ENCODE peak calls at places on chromosomes 3 and 15, in six cellular contexts. G, E, P, B, S and Q are unnamed samples.

GRCh38 chr3:111998661-111999641 is at the start of gene TAGLN3:
- DNase-seq in E (no peak), S (no peak), P (no peak), B (no peak), G (no peak), Q (peak; percentile 64)

GRCh38 chr3:104810896-104811295 is 555.8 kb upstream of the ALCAM start:
- DNase-seq in G (no peak), B (no peak), E (no peak), S (no peak), P (no peak), Q (peak; percentile 40)

GRCh38 chr3:56862352-56863062 is 60.8 kb upstream of the ARHGEF3 start:
- DNase-seq in E (no peak), B (no peak), S (no peak), P (no peak), G (peak; percentile 77), Q (peak; percentile 81)

GRCh38 chr15:62517541-62517940 is 352.5 kb upstream of the C2CD4B start:
- DNase-seq in S (no peak), E (no peak), B (no peak), P (no peak), G (no peak), Q (no peak)

GRCh38 chr3:32553973-32554372 is 16.7 kb downstream of the DYNC1LI1 start:
- DNase-seq in E (no peak), P (no peak), G (no peak), B (no peak), S (no peak), Q (no peak)

GRCh38 chr15:90794538-90794937 is 73.8 kb upstream of the FURIN start:
- DNase-seq in G (no peak), P (no peak), B (no peak), S (no peak), E (no peak), Q (no peak)

GRCh38 chr15:68650901-68651709 is 72.3 kb downstream of the CORO2B start:
- DNase-seq in G (no peak), B (peak; percentile 67), S (no peak), P (no peak), E (peak; percentile 65), Q (peak; percentile 54)

GRCh38 chr3:73610493-73610892 is 14.2 kb downstream of the PDZRN3 start:
- DNase-seq in S (no peak), G (no peak), B (no peak), E (no peak), P (no peak), Q (no peak)

DNA sequence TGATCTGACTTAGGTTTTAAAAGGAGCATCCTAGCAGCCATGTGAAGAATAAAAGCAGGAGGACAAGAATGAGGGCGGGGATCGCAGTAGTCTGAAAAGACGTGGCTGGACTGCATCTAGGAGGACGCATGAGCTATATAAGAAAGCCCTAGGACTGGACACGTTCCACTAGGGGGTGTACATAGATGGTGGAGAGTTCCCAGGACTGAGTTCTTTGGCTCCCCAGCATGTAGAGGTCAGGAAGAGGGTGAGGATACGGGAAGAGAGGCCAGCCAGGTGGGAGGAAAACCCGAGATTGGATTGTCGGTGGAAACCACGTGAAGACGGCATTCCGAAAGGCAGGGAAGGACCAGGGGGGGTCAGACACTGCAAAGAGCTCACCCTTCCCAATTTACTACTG is 64.2 kb upstream of the CFAP161 start:
- DNase-seq in E (no peak), G (no peak), B (no peak), S (no peak), P (no peak), Q (no peak)
- TF ChIP-seq CTCF in E (no peak), G (no peak), B (no peak), S (no peak), P (no peak), Q (no peak)

GRCh38 chr3:108345492-108346205 is 49.3 kb downstream of the HHLA2 start:
- DNase-seq in B (no peak), E (no peak), S (no peak), G (no peak), P (no peak), Q (no peak)
- H3K4me3 ChIP-seq in B (no peak overlapping the region), E (no peak overlapping the region), S (no peak overlapping the region), G (no peak overlapping the region), P (no peak overlapping the region), Q (no peak overlapping the region)

GRCh38 chr15:35690698-35691116 is 144.7 kb upstream of the DPH6 start:
- DNase-seq in P (no peak), G (peak; percentile 99), S (no peak), B (peak; percentile 72), E (no peak), Q (no peak)
- TF ChIP-seq CTCF in P (no peak), G (no peak), S (no peak), B (no peak), E (no peak), Q (no peak)

GRCh38 chr3:14405886-14406238 is 3.5 kb downstream of the SLC6A6 start:
- DNase-seq in S (no peak), P (no peak), E (no peak), B (no peak), G (no peak), Q (no peak)
- H3K4me3 ChIP-seq in S (no peak overlapping the region), P (peak overlapping the region; percentile 100), E (peak overlapping the region; percentile 69), B (no peak overlapping the region), G (no peak overlapping the region), Q (no peak overlapping the region)